ENCODE peak calls at places on chromosomes 1 and 21, in four cellular contexts. D, O, L and S are unnamed samples.

GRCh38 chr1:47859092-47859743 is 138.0 kb downstream of the TRABD2B start:
- DNase-seq in L (no peak), O (no peak), D (no peak), S (no peak)

GRCh38 chr1:29669488-29669871 is 433.2 kb downstream of the PTPRU start:
- DNase-seq in D (no peak), O (no peak), L (peak; percentile 40), S (no peak)

GRCh38 chr1:43537423-43538142 is 6.9 kb downstream of the PTPRF start:
- DNase-seq in O (no peak), D (no peak), L (peak; percentile 69), S (no peak)

GRCh38 chr1:151825204-151825603 is 6.4 kb downstream of the RORC start:
- DNase-seq in D (no peak), L (no peak), O (no peak), S (no peak)

GRCh38 chr21:27333091-27333490 is 366.2 kb upstream of the ADAMTS5 start:
- DNase-seq in L (no peak), O (no peak), D (no peak), S (no peak)

GRCh38 chr21:38422067-38422466 is 76.2 kb downstream of the ERG start:
- DNase-seq in O (no peak), L (no peak), D (no peak), S (no peak)

GRCh38 chr1:181680332-181680731 is 197.0 kb downstream of the CACNA1E start:
- DNase-seq in D (no peak), O (no peak), L (no peak), S (no peak)

GRCh38 chr1:155499263-155499662 is 63.3 kb downstream of the ASH1L start:
- DNase-seq in O (no peak), L (no peak), D (no peak), S (no peak)

GRCh38 chr1:156592158-156592909 is 758 bp downstream of the NAXE start:
- DNase-seq in D (no peak), L (no peak), O (no peak), S (no peak)

GRCh38 chr1:202237052-202237451 is 43.5 kb downstream of the LGR6 start:
- DNase-seq in L (peak; percentile 65), D (no peak), O (no peak), S (peak; percentile 72)

GRCh38 chr1:53305650-53306049 is 22.2 kb downstream of the LRP8 start:
- DNase-seq in D (no peak), L (peak; percentile 92), O (no peak), S (no peak)

GRCh38 chr1:112054504-112054903 is 65.0 kb upstream of the KCND3 start:
- DNase-seq in D (no peak), L (no peak), O (peak; percentile 11), S (no peak)

GRCh38 chr1:34631126-34631525 is 123.7 kb upstream of the GJB5 start:
- DNase-seq in L (no peak), O (no peak), D (no peak), S (no peak)

GRCh38 chr1:28803662-28804061 is 8.3 kb upstream of the OPRD1 start:
- DNase-seq in O (no peak), D (no peak), L (no peak), S (no peak)

GRCh38 chr1:145871994-145872411 is 13.1 kb upstream of the PIAS3 start:
- DNase-seq in L (peak; percentile 74), O (peak; percentile 17), D (peak; percentile 49), S (no peak)

GRCh38 chr1:162023181-162023546 is 505 bp downstream of the OLFML2B start:
- DNase-seq in L (no peak), D (no peak), O (no peak), S (no peak)

GRCh38 chr21:46345861-46346260 is 21.9 kb downstream of the PCNT start:
- DNase-seq in D (no peak), L (no peak), O (no peak), S (no peak)

GRCh38 chr1:86906419-86906818 is 7.5 kb downstream of the SELENOF start:
- DNase-seq in L (no peak), D (no peak), O (no peak), S (no peak)

GRCh38 chr21:41501919-41502318 is 6.0 kb downstream of the TMPRSS2 start:
- DNase-seq in L (no peak), O (no peak), D (no peak), S (no peak)

GRCh38 chr1:206933333-206933945 is 11.7 kb upstream of the FCMR start:
- DNase-seq in O (no peak), L (peak; percentile 74), D (peak; percentile 81), S (no peak)

GRCh38 chr1:206939131-206939530 is 7.1 kb downstream of the PIGR start:
- DNase-seq in O (no peak), L (no peak), D (no peak), S (no peak)

GRCh38 chr1:206932271-206932670 is 10.5 kb upstream of the FCMR start:
- DNase-seq in D (no peak), L (no peak), O (no peak), S (no peak)

GRCh38 chr1:206937437-206937836 is 8.8 kb downstream of the PIGR start:
- DNase-seq in O (no peak), D (no peak), L (no peak), S (no peak)

DNA sequence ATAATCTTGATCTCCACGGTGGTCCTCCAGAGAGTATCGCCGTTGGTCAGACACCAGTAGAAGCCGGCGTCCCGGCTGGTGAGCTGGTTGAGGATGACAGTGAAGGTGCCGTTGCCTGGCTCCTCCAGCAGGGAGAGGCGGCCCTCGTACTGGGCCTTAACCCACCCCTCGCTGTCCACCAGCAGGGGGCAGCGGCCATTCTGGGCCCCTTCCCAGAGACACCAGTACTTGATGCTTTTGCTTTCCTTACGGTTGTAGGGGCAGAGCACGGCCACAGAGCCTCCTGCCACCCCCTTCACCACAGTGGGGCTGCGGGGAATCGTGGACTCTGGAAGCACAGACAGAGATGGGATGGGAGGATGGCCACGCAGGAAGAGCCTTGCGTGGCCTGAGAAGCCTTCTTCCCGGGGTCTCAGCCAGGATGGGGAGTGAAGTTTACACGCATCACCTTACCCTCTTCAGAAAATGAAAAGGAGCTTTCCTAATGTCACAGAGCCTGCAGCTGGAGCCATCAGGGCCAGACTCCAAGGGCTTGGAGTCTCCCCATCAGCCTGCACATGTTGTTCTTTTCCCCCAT is 10.7 kb downstream of the PIGR start:
- DNase-seq in O (no peak), L (peak; percentile 84), D (peak; percentile 45), S (peak; percentile 66)
- TF ChIP-seq CTCF in O (peak; percentile 42), L (peak; percentile 46), D (peak; percentile 48), S (peak; percentile 94)

GRCh38 chr21:33238565-33239255 is 9.0 kb downstream of the IFNAR2 start:
- DNase-seq in O (no peak), L (no peak), D (no peak), S (no peak)
- H3K4me3 ChIP-seq in O (no peak overlapping the region), L (no peak overlapping the region), D (no peak overlapping the region), S (no peak overlapping the region)

GRCh38 chr21:42530167-42530518 is 16.5 kb downstream of the SLC37A1 start:
- DNase-seq in O (no peak), D (no peak), L (no peak), S (no peak)
- H3K4me1 ChIP-seq in O (peaks cover 37% of the 10 kb centered on the region), D (peaks cover 40% of the 10 kb centered on the region), L (peaks cover 53% of the 10 kb centered on the region), S (no peaks in the 10 kb centered on the region)

GRCh38 chr1:6136516-6137220 is 43.5 kb downstream of the CHD5 start:
- DNase-seq in D (no peak), O (no peak), L (peak; percentile 44), S (no peak)
- TF ChIP-seq CTCF in D (no peak), O (no peak), L (no peak), S (no peak)

DNA sequence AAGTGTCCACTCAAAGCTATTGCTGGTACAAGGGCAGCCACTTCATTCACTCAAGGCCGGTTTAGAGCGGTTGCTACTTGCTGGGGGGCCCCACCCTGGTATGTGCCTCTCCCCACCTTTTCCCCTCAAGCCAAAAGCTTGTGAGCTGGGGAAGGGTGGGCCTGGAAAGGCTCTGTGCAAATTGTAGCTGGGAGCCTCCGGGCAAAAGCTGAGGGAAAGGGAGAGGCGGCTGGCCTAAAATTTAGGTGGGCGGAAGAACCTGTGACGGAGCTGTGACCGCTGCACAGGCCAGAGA is 306 bp upstream of the SH3D21 start:
- DNase-seq in O (no peak), D (no peak), L (no peak), S (no peak)
- H3K4me3 ChIP-seq in O (peak overlapping the region; percentile 87), D (peak overlapping the region; percentile 58), L (peak overlapping the region; percentile 70), S (peak overlapping the region; percentile 53)

GRCh38 chr1:212461916-212462660 is 29.4 kb downstream of the NENF start:
- DNase-seq in O (no peak), L (peak; percentile 47), D (no peak), S (no peak)
- H3K4me1 ChIP-seq in O (no peaks in the 10 kb centered on the region), L (no peaks in the 10 kb centered on the region), D (no peaks in the 10 kb centered on the region), S (peaks cover 29% of the 10 kb centered on the region)

DNA sequence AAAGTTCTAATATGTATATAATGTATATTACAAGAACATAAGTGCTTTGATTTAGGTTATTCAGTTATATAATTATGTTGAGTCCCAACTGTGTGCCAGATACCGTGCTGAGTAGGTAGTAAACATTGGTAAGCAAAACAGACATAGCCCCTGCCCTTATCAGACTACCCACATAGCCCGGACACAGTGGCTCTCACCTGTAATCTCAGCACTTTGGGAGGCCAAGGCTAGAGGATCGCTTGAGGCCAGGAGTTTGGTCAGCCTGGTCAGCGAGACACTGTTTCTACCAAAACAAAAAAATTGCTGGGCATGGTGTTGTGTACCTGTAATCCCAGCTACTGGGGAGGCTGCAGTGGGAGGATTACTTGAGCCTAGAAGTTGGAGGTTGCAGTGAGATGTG is 30.7 kb downstream of the RNF11 start:
- DNase-seq in O (no peak), D (no peak), L (no peak), S (no peak)
- TF ChIP-seq CTCF in O (no peak), D (no peak), L (no peak), S (no peak)

DNA sequence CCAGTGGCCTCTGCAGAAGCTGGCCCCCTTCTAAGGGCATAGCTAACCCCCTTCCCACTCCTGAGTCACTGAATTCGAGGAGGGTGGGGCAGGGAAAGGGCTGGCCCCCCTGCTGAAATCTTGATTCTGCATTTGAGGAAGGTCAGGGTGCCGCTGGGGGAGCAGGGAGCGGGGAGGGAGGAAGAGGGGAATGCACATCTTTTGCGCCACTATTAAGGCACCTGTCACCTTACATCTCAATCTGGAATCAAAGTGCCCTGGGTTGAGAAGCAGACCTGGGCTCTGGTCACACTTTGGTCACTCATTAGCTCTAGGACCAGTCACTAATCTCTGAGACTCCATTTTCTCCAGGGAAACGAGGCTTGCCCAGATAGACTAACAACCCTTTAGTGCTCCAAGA is 62.0 kb downstream of the TOR1AIP2 start:
- DNase-seq in D (no peak), L (no peak), O (no peak), S (no peak)
- H3K4me3 ChIP-seq in D (peak overlapping the region; percentile 60), L (peak overlapping the region; percentile 48), O (peak overlapping the region; percentile 28), S (peak overlapping the region; percentile 43)

GRCh38 chr1:230828421-230828820 is 39.9 kb downstream of the C1orf198 start:
- DNase-seq in O (no peak), D (no peak), L (no peak), S (no peak)
- H3K4me1 ChIP-seq in O (peaks cover 56% of the 10 kb centered on the region), D (no peaks in the 10 kb centered on the region), L (peaks cover 26% of the 10 kb centered on the region), S (no peaks in the 10 kb centered on the region)